ENCODE peak calls at places on chromosome 16, in six cellular contexts. V is stimulated activated CD4-positive, alpha-beta T cell treated with anti-CD3 and anti-CD28 coated beads, Interleukin-4, amount 100 ng/mL, for 1 hour; I is SK-N-MC; X is T-cell; J is hippocampal formation; K is brain microvascular endothelial cell. H is an unnamed sample.
A peak's percentile ranks its signal among the peaks of the same experiment; 100 is the strongest.

GRCh38 chr16:49781401-49781800 is 74.5 kb downstream of the ZNF423 start:
- DNase-seq in V (no peak), I (no peak), X (no peak), J (no peak), K (no peak), H (no peak)

GRCh38 chr16:81711609-81712329 is 67.3 kb upstream of the PLCG2 start:
- DNase-seq in V (no peak), I (no peak), X (no peak), J (no peak), K (peak; percentile 93), H (no peak)

GRCh38 chr16:2022723-2023097 is 3.1 kb downstream of the NPW start:
- DNase-seq in V (no peak), I (no peak), X (no peak), J (no peak), K (peak; percentile 23), H (no peak)

GRCh38 chr16:57145046-57145963 is 40.5 kb downstream of the PSME3IP1 start:
- DNase-seq in V (no peak), I (no peak), X (no peak), J (no peak), K (no peak), H (no peak)

GRCh38 chr16:31382485-31383161 is 10.5 kb upstream of the ITGAD start:
- DNase-seq in V (peak; percentile 61), I (peak; percentile 14), X (peak; percentile 63), J (peak; percentile 14), K (peak; percentile 31), H (no peak)

GRCh38 chr16:64846966-64847365 is 274.9 kb downstream of the CDH11 start:
- DNase-seq in V (no peak), I (no peak), X (no peak), J (no peak), K (no peak), H (no peak)

GRCh38 chr16:2785101-2785991 is 2.0 kb downstream of the PRSS33 start:
- DNase-seq in V (peak; percentile 44), I (no peak), X (peak; percentile 43), J (no peak), K (no peak), H (no peak)

GRCh38 chr16:49463529-49463928 is 89.9 kb downstream of the C16orf78 start:
- DNase-seq in V (peak; percentile 26), I (no peak), X (peak; percentile 80), J (no peak), K (no peak), H (no peak)

GRCh38 chr16:4306439-4307214 is 9.2 kb upstream of the GLIS2 start:
- DNase-seq in V (peak; percentile 37), I (no peak), X (peak; percentile 55), J (no peak), K (no peak), H (no peak)

GRCh38 chr16:69939821-69940585 is 11.1 kb upstream of the CLEC18A start:
- DNase-seq in V (no peak), I (no peak), X (no peak), J (no peak), K (no peak), H (no peak)

GRCh38 chr16:1152123-1152638 is 725 bp upstream of the CACNA1H start:
- DNase-seq in V (no peak), I (no peak), X (peak; percentile 51), J (no peak), K (no peak), H (no peak)

GRCh38 chr16:69017036-69017783 is 88.2 kb upstream of the HAS3 start:
- DNase-seq in V (no peak), I (no peak), X (no peak), J (peak; percentile 10), K (peak; percentile 54), H (no peak)

GRCh38 chr16:56363181-56363716 is 62.1 kb downstream of the AMFR start:
- DNase-seq in V (no peak), I (no peak), X (no peak), J (no peak), K (no peak), H (no peak)

GRCh38 chr16:67447508-67448076 is 16.7 kb downstream of the HSD11B2 start:
- DNase-seq in V (peak; percentile 68), I (no peak), X (peak; percentile 46), J (no peak), K (no peak), H (no peak)

GRCh38 chr16:48347980-48348379 is 37.2 kb downstream of the SIAH1 start:
- DNase-seq in V (no peak), I (no peak), X (no peak), J (peak; percentile 21), K (no peak), H (no peak)

GRCh38 chr16:1290860-1291575 is 18.4 kb upstream of the UBE2I start:
- DNase-seq in V (no peak), I (no peak), X (no peak), J (no peak), K (no peak), H (no peak)

GRCh38 chr16:24131294-24131693 is 124.8 kb upstream of the CACNG3 start:
- DNase-seq in V (no peak), I (no peak), X (no peak), J (no peak), K (no peak), H (no peak)

GRCh38 chr16:27431773-27432599 is 30.0 kb downstream of the IL21R start:
- DNase-seq in V (no peak), I (no peak), X (no peak), J (no peak), K (no peak), H (no peak)

GRCh38 chr16:83494459-83494858 is 313.3 kb upstream of the HSBP1 start:
- DNase-seq in V (no peak), I (no peak), X (no peak), J (no peak), K (no peak), H (no peak)

GRCh38 chr16:58548378-58548777 is 33.1 kb downstream of the SETD6 start:
- DNase-seq in V (no peak), I (no peak), X (no peak), J (no peak), K (no peak), H (no peak)

GRCh38 chr16:77195411-77195810 is 3.8 kb upstream of the SYCE1L start:
- DNase-seq in V (no peak), I (no peak), X (no peak), J (no peak), K (no peak), H (no peak)

GRCh38 chr16:53435066-53435688 is 906 bp downstream of the RBL2 start:
- DNase-seq in V (peak; percentile 32), I (no peak), X (peak; percentile 55), J (peak; percentile 82), K (peak; percentile 83), H (peak; percentile 56)

GRCh38 chr16:11828696-11829095 is 22.6 kb downstream of the RSL1D1 start:
- DNase-seq in V (no peak), I (no peak), X (no peak), J (no peak), K (no peak), H (no peak)

GRCh38 chr16:53183442-53183841 is 128.7 kb downstream of the CHD9 start:
- DNase-seq in V (no peak), I (no peak), X (no peak), J (no peak), K (no peak), H (no peak)

GRCh38 chr16:60645541-60645940 is 1390.7 kb downstream of the CDH8 start:
- DNase-seq in V (no peak), I (no peak), X (no peak), J (no peak), K (no peak), H (no peak)

GRCh38 chr16:57530531-57531252 is 5.7 kb downstream of the CCDC102A start:
- DNase-seq in V (no peak), I (no peak), X (no peak), J (no peak), K (no peak), H (no peak)

GRCh38 chr16:2009791-2010510 is at the start of gene ZNF598:
- DNase-seq in V (peak; percentile 82), I (no peak), X (peak; percentile 80), J (peak; percentile 75), K (peak; percentile 51), H (peak; percentile 75)

GRCh38 chr16:81728435-81728834 is 50.7 kb upstream of the PLCG2 start:
- DNase-seq in V (no peak), I (no peak), X (no peak), J (no peak), K (no peak), H (no peak)

GRCh38 chr16:69270831-69271230 is 40.3 kb upstream of the VPS4A start:
- DNase-seq in V (no peak), I (no peak), X (no peak), J (no peak), K (no peak), H (no peak)

GRCh38 chr16:74577882-74578366 is 29.0 kb downstream of the GLG1 start:
- DNase-seq in V (no peak), I (no peak), X (no peak), J (no peak), K (no peak), H (no peak)

GRCh38 chr16:16021646-16021987 is 72.2 kb downstream of the ABCC1 start:
- DNase-seq in V (no peak), I (no peak), X (no peak), J (no peak), K (no peak), H (no peak)

GRCh38 chr16:17305694-17306093 is 165.1 kb downstream of the XYLT1 start:
- DNase-seq in V (peak; percentile 40), I (no peak), X (no peak), J (no peak), K (no peak), H (no peak)

GRCh38 chr16:86452451-86452850 is 57.9 kb upstream of the FOXF1 start:
- DNase-seq in V (no peak), I (no peak), X (no peak), J (no peak), K (no peak), H (no peak)

GRCh38 chr16:84548971-84549844 is 44.7 kb upstream of the MEAK7 start:
- DNase-seq in V (peak; percentile 52), I (no peak), X (peak; percentile 43), J (no peak), K (no peak), H (peak; percentile 17)

GRCh38 chr16:86499889-86500707 is 10.2 kb upstream of the FOXF1 start:
- DNase-seq in V (no peak), I (no peak), X (no peak), J (no peak), K (no peak), H (no peak)

GRCh38 chr16:1723450-1724147 is 17.6 kb downstream of the MAPK8IP3 start:
- DNase-seq in V (peak; percentile 31), I (no peak), X (peak; percentile 35), J (peak; percentile 28), K (peak; percentile 49), H (no peak)

GRCh38 chr16:57209780-57210179 is 23.7 kb downstream of the RSPRY1 start:
- DNase-seq in V (no peak), I (no peak), X (no peak), J (no peak), K (no peak), H (no peak)

GRCh38 chr16:82694239-82694874 is 67.6 kb downstream of the CDH13 start:
- DNase-seq in V (no peak), I (no peak), X (no peak), J (no peak), K (peak; percentile 61), H (no peak)

GRCh38 chr16:78192734-78193133 is 93.3 kb downstream of the WWOX start:
- DNase-seq in V (no peak), I (no peak), X (no peak), J (no peak), K (no peak), H (no peak)

GRCh38 chr16:71564377-71564967 is 12.4 kb downstream of the TAT start:
- DNase-seq in V (peak; percentile 97), I (no peak), X (no peak), J (peak; percentile 78), K (no peak), H (no peak)